ENCODE peak calls at places on chromosomes 2 and 18, in nine cellular contexts. One of them, this sample, is unnamed.

GRCh38 chr2:166464187-166464586 is 29.9 kb downstream of the SCN7A start:
- DNase-seq in activated T-cell treated with anti-CD3 and anti-CD28 coated beads for 1 hour: no peak
- DNase-seq in WTC11: no peak
- DNase-seq in psoas muscle: no peak
- DNase-seq in HCT116: no peak
- DNase-seq in SHP77: no peak
- DNase-seq in GM23248: peak
- DNase-seq in AG10803: no peak
- DNase-seq in T-cell: no peak
- DNase-seq in this sample: no peak

GRCh38 chr2:109185338-109185737 is 56.3 kb downstream of the SH3RF3 start:
- DNase-seq in activated T-cell treated with anti-CD3 and anti-CD28 coated beads for 1 hour: no peak
- DNase-seq in WTC11: no peak
- DNase-seq in psoas muscle: peak
- DNase-seq in HCT116: no peak
- DNase-seq in SHP77: no peak
- DNase-seq in GM23248: peak
- DNase-seq in AG10803: peak
- DNase-seq in T-cell: no peak
- DNase-seq in this sample: no peak

GRCh38 chr2:40367652-40368051 is 84.2 kb downstream of the SLC8A1 start:
- DNase-seq in activated T-cell treated with anti-CD3 and anti-CD28 coated beads for 1 hour: no peak
- DNase-seq in WTC11: no peak
- DNase-seq in psoas muscle: no peak
- DNase-seq in HCT116: no peak
- DNase-seq in SHP77: no peak
- DNase-seq in GM23248: peak
- DNase-seq in AG10803: peak
- DNase-seq in T-cell: no peak
- DNase-seq in this sample: no peak

GRCh38 chr2:25651066-25651465 is 22.3 kb downstream of the DTNB start:
- DNase-seq in activated T-cell treated with anti-CD3 and anti-CD28 coated beads for 1 hour: no peak
- DNase-seq in WTC11: no peak
- DNase-seq in psoas muscle: no peak
- DNase-seq in HCT116: no peak
- DNase-seq in SHP77: no peak
- DNase-seq in GM23248: peak
- DNase-seq in AG10803: peak
- DNase-seq in T-cell: no peak
- DNase-seq in this sample: no peak

GRCh38 chr2:109721117-109721504 is 73.0 kb upstream of the RGPD5 start:
- DNase-seq in activated T-cell treated with anti-CD3 and anti-CD28 coated beads for 1 hour: no peak
- DNase-seq in WTC11: no peak
- DNase-seq in psoas muscle: no peak
- DNase-seq in HCT116: no peak
- DNase-seq in SHP77: no peak
- DNase-seq in GM23248: no peak
- DNase-seq in AG10803: no peak
- DNase-seq in T-cell: no peak
- DNase-seq in this sample: no peak

GRCh38 chr2:33013684-33014110 is 66.9 kb downstream of the LTBP1 start:
- DNase-seq in activated T-cell treated with anti-CD3 and anti-CD28 coated beads for 1 hour: no peak
- DNase-seq in WTC11: no peak
- DNase-seq in psoas muscle: no peak
- DNase-seq in HCT116: no peak
- DNase-seq in SHP77: no peak
- DNase-seq in GM23248: peak
- DNase-seq in AG10803: no peak
- DNase-seq in T-cell: no peak
- DNase-seq in this sample: no peak

GRCh38 chr2:144170172-144170571 is 349.7 kb downstream of the ZEB2 start:
- DNase-seq in activated T-cell treated with anti-CD3 and anti-CD28 coated beads for 1 hour: no peak
- DNase-seq in WTC11: no peak
- DNase-seq in psoas muscle: no peak
- DNase-seq in HCT116: no peak
- DNase-seq in SHP77: no peak
- DNase-seq in GM23248: peak
- DNase-seq in AG10803: no peak
- DNase-seq in T-cell: no peak
- DNase-seq in this sample: no peak

GRCh38 chr2:75561566-75562512 is 1.1 kb upstream of the EVA1A start:
- DNase-seq in activated T-cell treated with anti-CD3 and anti-CD28 coated beads for 1 hour: no peak
- DNase-seq in WTC11: no peak
- DNase-seq in psoas muscle: no peak
- DNase-seq in HCT116: no peak
- DNase-seq in SHP77: peak
- DNase-seq in GM23248: peak
- DNase-seq in AG10803: peak
- DNase-seq in T-cell: no peak
- DNase-seq in this sample: no peak

GRCh38 chr18:6365385-6365784 is 49.3 kb downstream of the L3MBTL4 start:
- DNase-seq in activated T-cell treated with anti-CD3 and anti-CD28 coated beads for 1 hour: no peak
- DNase-seq in WTC11: no peak
- DNase-seq in psoas muscle: no peak
- DNase-seq in HCT116: no peak
- DNase-seq in SHP77: no peak
- DNase-seq in GM23248: no peak
- DNase-seq in AG10803: no peak
- DNase-seq in T-cell: no peak
- DNase-seq in this sample: no peak

This sample was measured in Calu3.